ENCODE peak calls at places on chromosome 5, in four cellular contexts. One of them, this sample, is unnamed. For H3K4me1, the result is how much of the 10 kb centered on the place peaks cover.

GRCh38 chr5:119996128-119996527 is 366.8 kb downstream of the FAM170A start:
- DNase-seq in body of pancreas: no peak
- DNase-seq in esophagus squamous epithelium: no peak
- DNase-seq in mesenchymal stem cell: no peak
- DNase-seq in this sample: no peak

GRCh38 chr5:56480305-56481146 is 247.4 kb upstream of the ANKRD55 start:
- DNase-seq in body of pancreas: peak
- DNase-seq in esophagus squamous epithelium: no peak
- DNase-seq in mesenchymal stem cell: peak
- DNase-seq in this sample: peak

GRCh38 chr5:16437974-16438373 is 27.6 kb downstream of the ZNF622 start:
- DNase-seq in esophagus squamous epithelium: no peak
- DNase-seq in mesenchymal stem cell: no peak
- DNase-seq in body of pancreas: no peak
- DNase-seq in this sample: peak

GRCh38 chr5:147565524-147565923 is 55.7 kb upstream of the DPYSL3 start:
- DNase-seq in mesenchymal stem cell: peak
- DNase-seq in body of pancreas: no peak
- DNase-seq in esophagus squamous epithelium: no peak
- DNase-seq in this sample: no peak

GRCh38 chr5:151742870-151743294 is 15.5 kb downstream of the ATOX1 start:
- DNase-seq in body of pancreas: no peak
- DNase-seq in mesenchymal stem cell: peak
- DNase-seq in esophagus squamous epithelium: no peak
- DNase-seq in this sample: peak

GRCh38 chr5:138351517-138351916 is 968 bp upstream of the KDM3B start:
- DNase-seq in esophagus squamous epithelium: no peak
- DNase-seq in body of pancreas: no peak
- DNase-seq in mesenchymal stem cell: no peak
- DNase-seq in this sample: no peak

GRCh38 chr5:43063731-43064171 is 23.6 kb upstream of the ANXA2R start:
- DNase-seq in esophagus squamous epithelium: no peak
- DNase-seq in body of pancreas: no peak
- DNase-seq in mesenchymal stem cell: no peak
- DNase-seq in this sample: peak

GRCh38 chr5:141703133-141703561 is 21.1 kb upstream of the ARAP3 start:
- DNase-seq in esophagus squamous epithelium: no peak
- DNase-seq in body of pancreas: no peak
- DNase-seq in mesenchymal stem cell: no peak
- DNase-seq in this sample: no peak

GRCh38 chr5:9392625-9393024 is 153.2 kb downstream of the SEMA5A start:
- DNase-seq in body of pancreas: no peak
- DNase-seq in mesenchymal stem cell: peak
- DNase-seq in esophagus squamous epithelium: no peak
- DNase-seq in this sample: no peak

GRCh38 chr5:144032375-144032774 is 138.1 kb downstream of the YIPF5 start:
- DNase-seq in esophagus squamous epithelium: no peak
- DNase-seq in mesenchymal stem cell: no peak
- DNase-seq in body of pancreas: no peak
- DNase-seq in this sample: no peak

GRCh38 chr5:139461176-139461575 is 1.4 kb downstream of the ECSCR start:
- DNase-seq in body of pancreas: no peak
- DNase-seq in esophagus squamous epithelium: no peak
- DNase-seq in mesenchymal stem cell: no peak
- DNase-seq in this sample: no peak

GRCh38 chr5:132431682-132432081 is 58.9 kb downstream of the IRF1 start:
- DNase-seq in esophagus squamous epithelium: no peak
- DNase-seq in mesenchymal stem cell: no peak
- DNase-seq in body of pancreas: no peak
- DNase-seq in this sample: no peak

GRCh38 chr5:132434813-132435286 is 55.7 kb downstream of the IRF1 start:
- DNase-seq in mesenchymal stem cell: no peak
- DNase-seq in body of pancreas: no peak
- DNase-seq in esophagus squamous epithelium: no peak
- DNase-seq in this sample: no peak

GRCh38 chr5:132430736-132431135 is 59.8 kb downstream of the IRF1 start:
- DNase-seq in body of pancreas: no peak
- DNase-seq in esophagus squamous epithelium: no peak
- DNase-seq in mesenchymal stem cell: no peak
- DNase-seq in this sample: no peak

GRCh38 chr5:132434391-132434790 is 56.2 kb downstream of the IRF1 start:
- DNase-seq in esophagus squamous epithelium: no peak
- DNase-seq in body of pancreas: no peak
- DNase-seq in mesenchymal stem cell: peak
- DNase-seq in this sample: no peak

GRCh38 chr5:132433141-132433540 is 57.4 kb downstream of the IRF1 start:
- DNase-seq in body of pancreas: no peak
- DNase-seq in mesenchymal stem cell: no peak
- DNase-seq in esophagus squamous epithelium: no peak
- DNase-seq in this sample: no peak
- H3K27ac ChIP-seq in body of pancreas: no peak
- H3K27ac ChIP-seq in mesenchymal stem cell: no peak
- H3K27ac ChIP-seq in esophagus squamous epithelium: no peak
- H3K27ac ChIP-seq in this sample: no peak

GRCh38 chr5:131214828-131215227 is 44.1 kb downstream of the LYRM7 start:
- DNase-seq in esophagus squamous epithelium: no peak
- DNase-seq in mesenchymal stem cell: no peak
- DNase-seq in body of pancreas: no peak
- DNase-seq in this sample: peak
- H3K4me1 ChIP-seq in esophagus squamous epithelium: under half
- H3K4me1 ChIP-seq in mesenchymal stem cell: under half
- H3K4me1 ChIP-seq in body of pancreas: under half
- H3K4me1 ChIP-seq in this sample: under half

GRCh38 chr5:173291722-173292658 is 36.2 kb downstream of the STC2 start:
- DNase-seq in body of pancreas: no peak
- DNase-seq in mesenchymal stem cell: peak
- DNase-seq in esophagus squamous epithelium: no peak
- DNase-seq in this sample: no peak
- H3K27ac ChIP-seq in body of pancreas: no peak
- H3K27ac ChIP-seq in mesenchymal stem cell: peak
- H3K27ac ChIP-seq in esophagus squamous epithelium: no peak
- H3K27ac ChIP-seq in this sample: peak

GRCh38 chr5:169873642-169874041 is 106.7 kb downstream of the INSYN2B start:
- DNase-seq in mesenchymal stem cell: peak
- DNase-seq in esophagus squamous epithelium: no peak
- DNase-seq in body of pancreas: no peak
- DNase-seq in this sample: peak

GRCh38 chr5:169871816-169872215 is 108.5 kb downstream of the INSYN2B start:
- DNase-seq in mesenchymal stem cell: no peak
- DNase-seq in body of pancreas: no peak
- DNase-seq in esophagus squamous epithelium: no peak
- DNase-seq in this sample: no peak

GRCh38 chr5:169876376-169876775 is 103.9 kb downstream of the INSYN2B start:
- DNase-seq in mesenchymal stem cell: peak
- DNase-seq in esophagus squamous epithelium: no peak
- DNase-seq in body of pancreas: no peak
- DNase-seq in this sample: peak

GRCh38 chr5:169874626-169875025 is 105.7 kb downstream of the INSYN2B start:
- DNase-seq in mesenchymal stem cell: peak
- DNase-seq in body of pancreas: no peak
- DNase-seq in esophagus squamous epithelium: no peak
- DNase-seq in this sample: peak

DNA sequence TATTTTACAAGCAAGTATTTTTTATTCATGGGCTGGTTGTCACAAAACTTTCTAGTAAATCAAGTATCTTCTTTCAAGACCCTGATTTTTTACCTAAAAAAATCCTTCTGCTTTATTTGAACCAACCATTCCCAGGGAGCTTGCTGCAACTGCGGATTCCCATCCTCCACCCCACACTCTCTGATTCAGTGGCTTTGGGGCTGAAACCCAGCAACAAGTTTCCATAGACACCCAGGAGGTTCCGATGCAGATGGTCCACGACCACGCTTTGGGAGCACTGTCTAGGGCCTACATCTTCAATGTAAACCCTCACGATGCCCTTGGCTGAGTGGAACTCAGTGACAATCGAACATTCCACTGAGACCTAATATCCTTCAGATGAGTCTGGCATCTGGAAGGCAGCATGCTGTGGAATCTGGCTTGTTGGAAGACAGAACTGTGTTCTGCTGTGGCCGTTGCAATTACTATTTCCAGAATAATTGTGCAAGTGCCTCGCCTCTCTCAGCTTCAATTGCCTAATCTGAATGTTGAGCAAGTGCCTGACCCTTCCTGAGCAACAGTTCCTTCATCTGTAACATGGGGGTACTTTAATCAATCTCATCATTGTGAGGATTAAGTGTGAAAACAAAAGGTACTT is 105.1 kb downstream of the INSYN2B start:
- DNase-seq in mesenchymal stem cell: peak
- DNase-seq in body of pancreas: no peak
- DNase-seq in esophagus squamous epithelium: no peak
- DNase-seq in this sample: no peak
- H3K4me1 ChIP-seq in mesenchymal stem cell: under half
- H3K4me1 ChIP-seq in body of pancreas: under half
- H3K4me1 ChIP-seq in esophagus squamous epithelium: under half
- H3K4me1 ChIP-seq in this sample: under half

DNA sequence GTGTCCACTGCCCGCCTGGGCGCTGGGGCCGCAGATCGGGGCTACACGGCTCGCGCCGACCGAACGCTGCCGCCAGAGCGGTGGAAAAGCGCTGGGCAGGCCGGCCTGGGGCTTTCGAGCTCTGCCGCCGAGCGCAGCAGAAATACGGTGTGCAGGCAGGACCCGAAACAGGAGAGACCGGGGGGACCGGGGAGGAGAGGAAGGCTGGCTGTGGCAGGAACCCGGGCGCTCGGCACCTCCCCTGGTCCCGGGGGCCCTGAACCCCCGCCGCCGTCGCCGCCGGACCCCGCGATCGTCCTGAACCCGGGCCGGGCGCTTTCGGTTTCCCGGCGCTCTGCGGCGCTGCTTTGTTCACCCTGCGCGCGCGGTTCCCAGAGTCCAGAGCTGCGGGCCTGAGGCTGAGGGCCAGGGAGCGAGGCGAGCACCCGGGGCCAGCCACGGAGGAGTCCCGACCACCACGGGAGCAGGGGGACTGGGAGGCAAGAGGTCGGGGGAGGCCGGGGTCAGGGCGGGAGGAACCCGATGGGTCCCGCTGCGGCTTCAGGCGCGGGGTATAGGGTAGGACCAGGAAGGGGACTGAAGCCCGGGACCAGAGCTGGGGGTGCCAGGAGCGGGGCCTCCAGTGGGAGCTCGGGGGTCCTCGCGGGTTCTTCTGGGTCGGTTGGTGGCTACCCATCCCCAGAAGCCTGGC is 12.0 kb downstream of the IRX2 start:
- DNase-seq in mesenchymal stem cell: no peak
- DNase-seq in body of pancreas: no peak
- DNase-seq in esophagus squamous epithelium: no peak
- DNase-seq in this sample: peak
- H3K27ac ChIP-seq in mesenchymal stem cell: no peak
- H3K27ac ChIP-seq in body of pancreas: no peak
- H3K27ac ChIP-seq in esophagus squamous epithelium: no peak
- H3K27ac ChIP-seq in this sample: no peak